ENCODE peak calls at places on chromosomes 6 and 20, in five cellular contexts. Y is stimulated activated CD4-positive, alpha-beta T cell treated with anti-CD3 and anti-CD28 coated beads, Interleukin-15, amount 100 ng/mL, for 1 hour; H is left cardiac atrium; F is AG08396; Q is EL. L is an unnamed sample.

GRCh38 chr6:140809694-140810101 is 1323.0 kb upstream of the GJE1 start:
- DNase-seq in Y (no peak), H (no peak), F (no peak), Q (no peak), L (no peak)

GRCh38 chr20:51345601-51346101 is 196.9 kb downstream of the NFATC2 start:
- DNase-seq in Y (no peak), H (peak), F (no peak), Q (peak), L (peak)

GRCh38 chr6:170147056-170147787 is 143.7 kb downstream of the DLL1 start:
- DNase-seq in Y (no peak), H (no peak), F (no peak), Q (no peak), L (peak)

GRCh38 chr6:95660544-95660943 is 83.2 kb downstream of the MANEA start:
- DNase-seq in Y (no peak), H (no peak), F (no peak), Q (no peak), L (no peak)

GRCh38 chr20:63009988-63010769 is 3.4 kb upstream of the BHLHE23 start:
- DNase-seq in Y (peak), H (no peak), F (no peak), Q (no peak), L (no peak)

GRCh38 chr6:150622941-150623874 is 23.5 kb downstream of the PLEKHG1 start:
- DNase-seq in Y (no peak), H (no peak), F (no peak), Q (no peak), L (no peak)

GRCh38 chr6:129488313-129488712 is 221.7 kb downstream of the ARHGAP18 start:
- DNase-seq in Y (no peak), H (no peak), F (no peak), Q (no peak), L (no peak)

GRCh38 chr20:63124092-63124781 is 91.7 kb downstream of the YTHDF1 start:
- DNase-seq in Y (no peak), H (peak), F (peak), Q (peak), L (peak)

GRCh38 chr6:121201108-121201507 is 133.2 kb downstream of the TBC1D32 start:
- DNase-seq in Y (no peak), H (no peak), F (no peak), Q (no peak), L (no peak)

GRCh38 chr6:52994789-52995078 is 350 bp downstream of the GSTA4 start:
- DNase-seq in Y (peak), H (peak), F (no peak), Q (no peak), L (peak)

GRCh38 chr6:82570083-82570482 is 206.5 kb downstream of the TPBG start:
- DNase-seq in Y (no peak), H (no peak), F (no peak), Q (no peak), L (no peak)

GRCh38 chr6:151412905-151413304 is 21.5 kb upstream of the ZBTB2 start:
- DNase-seq in Y (no peak), H (no peak), F (no peak), Q (no peak), L (no peak)

GRCh38 chr20:48877299-48877698 is 44.2 kb upstream of the ARFGEF2 start:
- DNase-seq in Y (no peak), H (no peak), F (peak), Q (peak), L (no peak)

GRCh38 chr6:159508966-159509365 is 184.1 kb downstream of the SOD2 start:
- DNase-seq in Y (no peak), H (no peak), F (no peak), Q (no peak), L (no peak)

GRCh38 chr6:112193535-112194051 is 60.8 kb downstream of the LAMA4 start:
- DNase-seq in Y (no peak), H (no peak), F (no peak), Q (no peak), L (no peak)

GRCh38 chr6:111711476-111711875 is 105.8 kb upstream of the TRAF3IP2 start:
- DNase-seq in Y (no peak), H (peak), F (no peak), Q (no peak), L (peak)

GRCh38 chr6:158633127-158633526 is 11.4 kb downstream of the DYNLT1 start:
- DNase-seq in Y (no peak), H (no peak), F (no peak), Q (no peak), L (no peak)

GRCh38 chr6:92559611-92560010 is 859.7 kb downstream of the EPHA7 start:
- DNase-seq in Y (no peak), H (no peak), F (no peak), Q (no peak), L (no peak)

GRCh38 chr6:82555801-82556200 is 192.2 kb downstream of the TPBG start:
- DNase-seq in Y (no peak), H (no peak), F (no peak), Q (peak), L (no peak)

GRCh38 chr20:18288748-18289705 is 700 bp downstream of the ZNF133 start:
- DNase-seq in Y (no peak), H (peak), F (peak), Q (peak), L (no peak)

GRCh38 chr6:36247691-36248090 is 22.2 kb upstream of the PNPLA1 start:
- DNase-seq in Y (no peak), H (no peak), F (no peak), Q (peak), L (no peak)

GRCh38 chr20:19888269-19888669 is 128.9 kb upstream of the NAA20 start:
- DNase-seq in Y (no peak), H (no peak), F (no peak), Q (no peak), L (peak)

GRCh38 chr6:88750936-88751335 is 212.5 kb downstream of the RNGTT start:
- DNase-seq in Y (no peak), H (no peak), F (no peak), Q (no peak), L (no peak)

GRCh38 chr6:28758046-28758817 is 165.6 kb downstream of the TRIM27 start:
- DNase-seq in Y (no peak), H (no peak), F (peak), Q (peak), L (no peak)

GRCh38 chr20:18056174-18057105 is 1.3 kb downstream of the OVOL2 start:
- DNase-seq in Y (no peak), H (no peak), F (peak), Q (no peak), L (no peak)

GRCh38 chr20:49866051-49866450 is 49.3 kb downstream of the SPATA2 start:
- DNase-seq in Y (no peak), H (no peak), F (no peak), Q (peak), L (no peak)

GRCh38 chr20:15703171-15703911 is 869.9 kb downstream of the KIF16B start:
- DNase-seq in Y (no peak), H (no peak), F (peak), Q (peak), L (no peak)

GRCh38 chr6:137277971-137278602 is 58.9 kb upstream of the IFNGR1 start:
- DNase-seq in Y (no peak), H (no peak), F (peak), Q (peak), L (no peak)

GRCh38 chr20:60816901-60817300 is 435.2 kb upstream of the CDH4 start:
- DNase-seq in Y (no peak), H (no peak), F (no peak), Q (no peak), L (no peak)

GRCh38 chr20:44572551-44573500 is 9.6 kb upstream of the PKIG start:
- DNase-seq in Y (no peak), H (peak), F (peak), Q (peak), L (peak)

GRCh38 chr20:34190679-34191090 is 50.5 kb upstream of the ASIP start:
- DNase-seq in Y (peak), H (peak), F (peak), Q (peak), L (peak)

GRCh38 chr20:61845276-61845675 is 220.4 kb downstream of the TAF4 start:
- DNase-seq in Y (no peak), H (no peak), F (no peak), Q (no peak), L (no peak)

GRCh38 chr6:142331075-142331551 is 29.3 kb downstream of the ADGRG6 start:
- DNase-seq in Y (no peak), H (no peak), F (peak), Q (peak), L (no peak)

GRCh38 chr20:47551240-47551639 is 49.6 kb downstream of the NCOA3 start:
- DNase-seq in Y (no peak), H (no peak), F (no peak), Q (no peak), L (no peak)

GRCh38 chr6:135182993-135183531 is 2.0 kb downstream of the MYB start:
- DNase-seq in Y (peak), H (no peak), F (no peak), Q (peak), L (no peak)